ENCODE peak calls at places on chromosome 11, in five cellular contexts. One of them, this sample, is unnamed.
A peak's percentile ranks its signal among the peaks of the same experiment; 100 is the strongest.

GRCh38 chr11:57805780-57806179 is 44.2 kb downstream of the CTNND1 start:
- DNase-seq in fibroblast of lung: no peak
- DNase-seq in effector memory CD4-positive, alpha-beta T cell: no peak
- DNase-seq in IMR-90: no peak
- DNase-seq in mesenchymal stem cell: no peak
- DNase-seq in this sample: no peak

GRCh38 chr11:17538731-17539130 is 5.5 kb downstream of the USH1C start:
- DNase-seq in effector memory CD4-positive, alpha-beta T cell: no peak
- DNase-seq in mesenchymal stem cell: no peak
- DNase-seq in fibroblast of lung: no peak
- DNase-seq in IMR-90: no peak
- DNase-seq in this sample: no peak

GRCh38 chr11:128208329-128209220 is 378.8 kb downstream of the ETS1 start:
- DNase-seq in mesenchymal stem cell: peak; percentile 69
- DNase-seq in effector memory CD4-positive, alpha-beta T cell: no peak
- DNase-seq in fibroblast of lung: peak; percentile 96
- DNase-seq in IMR-90: peak; percentile 93
- DNase-seq in this sample: peak; percentile 69

GRCh38 chr11:93525601-93526000 is 17.6 kb downstream of the SMCO4 start:
- DNase-seq in effector memory CD4-positive, alpha-beta T cell: no peak
- DNase-seq in mesenchymal stem cell: peak; percentile 51
- DNase-seq in IMR-90: peak; percentile 61
- DNase-seq in fibroblast of lung: peak; percentile 44
- DNase-seq in this sample: peak; percentile 39

GRCh38 chr11:128580612-128581011 is 6.7 kb downstream of the ETS1 start:
- DNase-seq in IMR-90: no peak
- DNase-seq in effector memory CD4-positive, alpha-beta T cell: no peak
- DNase-seq in fibroblast of lung: no peak
- DNase-seq in mesenchymal stem cell: no peak
- DNase-seq in this sample: no peak

GRCh38 chr11:64970731-64971151 is 1.2 kb downstream of the MAJIN start:
- DNase-seq in IMR-90: no peak
- DNase-seq in effector memory CD4-positive, alpha-beta T cell: no peak
- DNase-seq in fibroblast of lung: no peak
- DNase-seq in mesenchymal stem cell: no peak
- DNase-seq in this sample: no peak

GRCh38 chr11:57649826-57650738 is at the start of gene YPEL4:
- DNase-seq in fibroblast of lung: peak; percentile 81
- DNase-seq in IMR-90: peak; percentile 83
- DNase-seq in mesenchymal stem cell: peak; percentile 84
- DNase-seq in effector memory CD4-positive, alpha-beta T cell: peak; percentile 62
- DNase-seq in this sample: peak; percentile 89

GRCh38 chr11:47325271-47326041 is 27.0 kb downstream of the MYBPC3 start:
- DNase-seq in fibroblast of lung: no peak
- DNase-seq in IMR-90: no peak
- DNase-seq in effector memory CD4-positive, alpha-beta T cell: no peak
- DNase-seq in mesenchymal stem cell: no peak
- DNase-seq in this sample: no peak

GRCh38 chr11:69585385-69585784 is 55.6 kb upstream of the CCND1 start:
- DNase-seq in mesenchymal stem cell: no peak
- DNase-seq in IMR-90: no peak
- DNase-seq in effector memory CD4-positive, alpha-beta T cell: no peak
- DNase-seq in fibroblast of lung: no peak
- DNase-seq in this sample: no peak

GRCh38 chr11:111870887-111871692 is at the start of gene ALG9:
- DNase-seq in effector memory CD4-positive, alpha-beta T cell: peak; percentile 68
- DNase-seq in IMR-90: peak; percentile 82
- DNase-seq in mesenchymal stem cell: peak; percentile 89
- DNase-seq in fibroblast of lung: peak; percentile 88
- DNase-seq in this sample: peak; percentile 83

GRCh38 chr11:121270286-121270685 is 22.3 kb upstream of the SC5D start:
- DNase-seq in effector memory CD4-positive, alpha-beta T cell: no peak
- DNase-seq in mesenchymal stem cell: no peak
- DNase-seq in fibroblast of lung: no peak
- DNase-seq in IMR-90: no peak
- DNase-seq in this sample: no peak

GRCh38 chr11:67303132-67303988 is at the start of gene SSH3:
- DNase-seq in IMR-90: peak; percentile 34
- DNase-seq in effector memory CD4-positive, alpha-beta T cell: no peak
- DNase-seq in fibroblast of lung: peak; percentile 45
- DNase-seq in mesenchymal stem cell: peak; percentile 65
- DNase-seq in this sample: peak; percentile 81

GRCh38 chr11:67303989-67304411 is 670 bp downstream of the SSH3 start:
- DNase-seq in fibroblast of lung: no peak
- DNase-seq in IMR-90: no peak
- DNase-seq in effector memory CD4-positive, alpha-beta T cell: no peak
- DNase-seq in mesenchymal stem cell: no peak
- DNase-seq in this sample: peak; percentile 54

GRCh38 chr11:67302571-67303131 is 679 bp upstream of the SSH3 start:
- DNase-seq in fibroblast of lung: peak; percentile 29
- DNase-seq in effector memory CD4-positive, alpha-beta T cell: no peak
- DNase-seq in mesenchymal stem cell: peak; percentile 64
- DNase-seq in IMR-90: peak; percentile 10
- DNase-seq in this sample: no peak

GRCh38 chr11:67306769-67307544 is 3.6 kb downstream of the SSH3 start:
- DNase-seq in effector memory CD4-positive, alpha-beta T cell: no peak
- DNase-seq in fibroblast of lung: no peak
- DNase-seq in IMR-90: no peak
- DNase-seq in mesenchymal stem cell: no peak
- DNase-seq in this sample: no peak

DNA sequence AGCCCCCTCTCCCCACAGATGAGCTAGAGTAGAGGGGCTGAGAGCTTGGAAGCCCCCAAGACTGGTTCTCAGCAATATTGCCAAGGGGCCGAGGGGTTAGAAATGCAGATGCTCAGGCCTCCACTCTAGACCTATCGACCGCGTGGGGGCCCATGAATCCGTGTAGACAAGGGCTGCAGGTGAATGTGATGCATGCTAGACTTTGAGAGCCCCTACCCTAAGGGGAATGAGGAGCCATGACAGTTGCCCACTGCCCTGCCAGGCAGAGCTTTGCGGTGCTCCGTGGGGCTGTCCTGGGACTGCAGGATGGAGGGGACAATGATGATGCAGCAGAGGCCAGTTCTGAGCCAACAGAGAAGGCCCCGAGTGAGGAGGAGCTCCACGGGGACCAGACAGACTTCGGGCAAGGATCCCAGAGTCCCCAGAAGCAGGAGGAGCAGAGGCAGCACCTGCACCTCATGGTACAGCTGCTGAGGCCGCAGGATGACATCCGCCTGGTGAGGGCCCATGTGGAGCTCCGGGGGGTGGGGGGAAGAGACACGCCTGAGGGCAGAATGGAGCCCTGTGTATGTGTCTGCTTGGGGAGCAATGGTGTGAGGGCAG is 1.3 kb downstream of the SSH3 start:
- DNase-seq in mesenchymal stem cell: no peak
- DNase-seq in effector memory CD4-positive, alpha-beta T cell: no peak
- DNase-seq in fibroblast of lung: no peak
- DNase-seq in IMR-90: no peak
- DNase-seq in this sample: no peak
- H3K4me3 ChIP-seq in mesenchymal stem cell: peak overlapping the region; percentile 90
- H3K4me3 ChIP-seq in effector memory CD4-positive, alpha-beta T cell: peak overlapping the region; percentile 80
- H3K4me3 ChIP-seq in fibroblast of lung: peak overlapping the region; percentile 45
- H3K4me3 ChIP-seq in IMR-90: peak overlapping the region; percentile 100
- H3K4me3 ChIP-seq in this sample: peak overlapping the region; percentile 90

GRCh38 chr11:823441-824291 is 4.1 kb upstream of the CRACR2B start:
- DNase-seq in fibroblast of lung: no peak
- DNase-seq in mesenchymal stem cell: no peak
- DNase-seq in IMR-90: no peak
- DNase-seq in effector memory CD4-positive, alpha-beta T cell: no peak
- DNase-seq in this sample: no peak

GRCh38 chr11:819943-820649 is 1.4 kb downstream of the PNPLA2 start:
- DNase-seq in IMR-90: peak; percentile 59
- DNase-seq in fibroblast of lung: peak; percentile 57
- DNase-seq in effector memory CD4-positive, alpha-beta T cell: peak; percentile 88
- DNase-seq in mesenchymal stem cell: peak; percentile 80
- DNase-seq in this sample: peak; percentile 80

GRCh38 chr11:820655-821512 is 2.2 kb downstream of the PNPLA2 start:
- DNase-seq in IMR-90: peak; percentile 56
- DNase-seq in effector memory CD4-positive, alpha-beta T cell: no peak
- DNase-seq in fibroblast of lung: peak; percentile 70
- DNase-seq in mesenchymal stem cell: peak; percentile 71
- DNase-seq in this sample: peak; percentile 87

GRCh38 chr11:819129-819931 is 616 bp downstream of the PNPLA2 start:
- DNase-seq in fibroblast of lung: peak; percentile 80
- DNase-seq in IMR-90: peak; percentile 73
- DNase-seq in mesenchymal stem cell: peak; percentile 86
- DNase-seq in effector memory CD4-positive, alpha-beta T cell: peak; percentile 85
- DNase-seq in this sample: peak; percentile 97

DNA sequence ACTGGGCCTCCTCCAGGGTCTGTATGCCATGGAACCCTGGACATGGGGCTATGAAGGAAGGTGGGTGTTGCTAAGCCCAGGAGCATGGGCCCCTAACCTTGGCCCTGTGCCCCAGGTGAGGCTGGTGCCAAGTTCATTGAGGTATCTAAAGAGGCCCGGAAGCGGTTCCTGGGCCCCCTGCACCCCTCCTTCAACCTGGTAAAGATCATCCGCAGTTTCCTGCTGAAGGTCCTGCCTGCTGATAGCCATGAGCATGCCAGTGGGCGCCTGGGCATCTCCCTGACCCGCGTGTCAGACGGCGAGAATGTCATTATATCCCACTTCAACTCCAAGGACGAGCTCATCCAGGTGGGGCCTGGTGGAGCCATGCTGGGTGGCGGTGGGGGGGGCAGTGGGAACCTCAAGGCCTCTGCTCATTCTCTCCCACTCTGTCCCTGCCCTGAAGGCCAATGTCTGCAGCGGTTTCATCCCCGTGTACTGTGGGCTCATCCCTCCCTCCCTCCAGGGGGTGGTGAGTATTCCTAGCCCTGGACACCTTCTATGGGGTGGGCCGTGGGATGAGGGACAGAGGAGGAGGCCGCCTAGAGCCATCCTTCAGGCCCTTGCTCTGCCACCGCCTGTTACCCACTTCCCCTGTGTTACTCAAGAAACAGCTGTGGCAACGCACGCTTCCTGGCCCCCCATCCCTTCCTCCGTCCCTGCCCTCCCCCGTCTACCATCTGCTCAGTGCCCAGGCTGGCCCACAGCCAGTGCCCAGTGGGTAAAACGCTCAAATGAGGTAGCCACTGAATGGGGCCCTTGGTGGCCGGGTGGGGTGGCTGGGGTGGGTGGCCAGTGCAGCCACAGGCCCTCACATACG is 3.0 kb downstream of the PNPLA2 start:
- DNase-seq in effector memory CD4-positive, alpha-beta T cell: no peak
- DNase-seq in fibroblast of lung: no peak
- DNase-seq in mesenchymal stem cell: no peak
- DNase-seq in IMR-90: no peak
- DNase-seq in this sample: no peak
- H3K4me1 ChIP-seq in effector memory CD4-positive, alpha-beta T cell: peaks cover 26% of the 10 kb centered on the region
- H3K4me1 ChIP-seq in fibroblast of lung: peaks cover 20% of the 10 kb centered on the region
- H3K4me1 ChIP-seq in mesenchymal stem cell: peaks cover 46% of the 10 kb centered on the region
- H3K4me1 ChIP-seq in IMR-90: peaks cover 21% of the 10 kb centered on the region
- H3K4me1 ChIP-seq in this sample: peaks cover 32% of the 10 kb centered on the region

GRCh38 chr11:67732045-67732787 is 57.8 kb upstream of the ALDH3B2 start:
- DNase-seq in effector memory CD4-positive, alpha-beta T cell: peak; percentile 2
- DNase-seq in IMR-90: no peak
- DNase-seq in fibroblast of lung: no peak
- DNase-seq in mesenchymal stem cell: no peak
- DNase-seq in this sample: no peak
- H3K4me3 ChIP-seq in effector memory CD4-positive, alpha-beta T cell: no peak overlapping the region
- H3K4me3 ChIP-seq in IMR-90: no peak overlapping the region
- H3K4me3 ChIP-seq in fibroblast of lung: no peak overlapping the region
- H3K4me3 ChIP-seq in mesenchymal stem cell: no peak overlapping the region
- H3K4me3 ChIP-seq in this sample: no peak overlapping the region

DNA sequence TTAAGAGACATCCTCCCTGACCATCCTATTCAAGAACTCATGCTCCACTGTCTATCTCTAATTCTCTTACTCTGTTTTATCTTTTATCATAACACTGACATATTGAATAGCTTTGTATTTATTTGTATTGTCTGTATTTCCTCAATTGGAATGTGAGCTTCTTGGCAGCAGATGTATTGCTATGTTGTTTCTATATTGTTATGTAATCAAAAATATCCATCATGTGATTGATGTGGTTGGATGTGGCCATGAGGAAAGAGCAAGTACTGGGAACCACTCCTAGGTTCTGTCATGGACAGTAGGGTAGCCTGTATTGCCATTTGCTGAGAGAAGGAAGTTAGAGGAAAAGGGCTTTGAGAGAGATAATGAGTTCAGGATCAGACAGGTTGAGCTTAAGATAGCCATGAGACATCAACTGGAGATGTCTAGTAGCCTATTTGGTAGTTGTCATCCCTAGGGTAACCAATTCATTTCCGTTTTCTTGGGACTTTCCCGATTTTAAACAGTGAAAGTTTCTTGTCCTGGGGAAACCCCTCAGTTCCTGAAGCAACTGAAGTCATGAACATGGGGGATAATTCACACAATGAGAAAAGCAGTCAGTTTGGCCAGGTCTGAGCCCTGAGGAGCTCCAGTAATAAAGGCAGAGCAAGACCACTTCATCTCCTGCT is 404.5 kb downstream of the INSC start:
- DNase-seq in fibroblast of lung: no peak
- DNase-seq in effector memory CD4-positive, alpha-beta T cell: no peak
- DNase-seq in IMR-90: no peak
- DNase-seq in mesenchymal stem cell: no peak
- DNase-seq in this sample: no peak
- H3K4me1 ChIP-seq in fibroblast of lung: no peaks in the 10 kb centered on the region
- H3K4me1 ChIP-seq in effector memory CD4-positive, alpha-beta T cell: no peaks in the 10 kb centered on the region
- H3K4me1 ChIP-seq in IMR-90: no peaks in the 10 kb centered on the region
- H3K4me1 ChIP-seq in mesenchymal stem cell: no peaks in the 10 kb centered on the region
- H3K4me1 ChIP-seq in this sample: no peaks in the 10 kb centered on the region

GRCh38 chr11:62601364-62602140 is at the start of gene MTA2:
- DNase-seq in IMR-90: peak; percentile 97
- DNase-seq in effector memory CD4-positive, alpha-beta T cell: peak; percentile 98
- DNase-seq in fibroblast of lung: peak; percentile 98
- DNase-seq in mesenchymal stem cell: peak; percentile 98
- DNase-seq in this sample: peak; percentile 99

GRCh38 chr11:62604460-62605130 is 2.9 kb upstream of the MTA2 start:
- DNase-seq in IMR-90: no peak
- DNase-seq in mesenchymal stem cell: peak; percentile 44
- DNase-seq in fibroblast of lung: no peak
- DNase-seq in effector memory CD4-positive, alpha-beta T cell: no peak
- DNase-seq in this sample: no peak

GRCh38 chr11:62603771-62604170 is 2.1 kb upstream of the MTA2 start:
- DNase-seq in effector memory CD4-positive, alpha-beta T cell: no peak
- DNase-seq in IMR-90: no peak
- DNase-seq in fibroblast of lung: no peak
- DNase-seq in mesenchymal stem cell: no peak
- DNase-seq in this sample: no peak

GRCh38 chr11:62602141-62603071 is 741 bp upstream of the MTA2 start:
- DNase-seq in mesenchymal stem cell: no peak
- DNase-seq in effector memory CD4-positive, alpha-beta T cell: no peak
- DNase-seq in IMR-90: peak; percentile 46
- DNase-seq in fibroblast of lung: peak; percentile 70
- DNase-seq in this sample: peak; percentile 84

DNA sequence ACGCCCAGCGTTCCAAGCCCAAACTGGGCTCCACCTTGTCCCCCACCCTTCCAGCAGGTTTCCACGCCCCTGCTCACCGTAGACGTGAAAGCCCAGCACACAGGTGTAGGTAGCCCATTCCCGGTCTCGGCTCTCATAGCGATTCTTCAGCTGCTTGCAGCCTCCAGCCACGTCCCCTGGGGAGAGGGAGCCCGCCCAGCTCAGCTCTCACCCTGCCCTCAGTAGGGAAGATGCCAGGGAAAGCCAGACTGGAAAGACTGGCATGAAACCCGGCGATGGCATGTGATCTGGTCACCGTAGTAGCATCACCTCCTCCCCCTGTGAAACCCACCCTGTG is 1.4 kb upstream of the MTA2 start:
- DNase-seq in mesenchymal stem cell: no peak
- DNase-seq in effector memory CD4-positive, alpha-beta T cell: no peak
- DNase-seq in fibroblast of lung: no peak
- DNase-seq in IMR-90: no peak
- DNase-seq in this sample: no peak
- H3K4me3 ChIP-seq in mesenchymal stem cell: no peak overlapping the region
- H3K4me3 ChIP-seq in effector memory CD4-positive, alpha-beta T cell: no peak overlapping the region
- H3K4me3 ChIP-seq in fibroblast of lung: peak overlapping the region; percentile 27
- H3K4me3 ChIP-seq in IMR-90: no peak overlapping the region
- H3K4me3 ChIP-seq in this sample: peak overlapping the region; percentile 98